ENCODE peak calls at places on chromosomes 2 and 18, in six cellular contexts. H is K562, U is A549, K is endothelial cell of umbilical vein, F is GM12878, I is HepG2. A is an unnamed sample.

GRCh38 chr2:56040189-56040588 is 116.6 kb upstream of the EFEMP1 start:
- DNase-seq in H (no peak), U (no peak), F (no peak), K (no peak), I (no peak), A (no peak)

GRCh38 chr2:237227190-237227988 is 141.7 kb downstream of the COPS8 start:
- DNase-seq in F (no peak), U (peak), I (no peak), H (no peak), K (peak), A (peak)

GRCh38 chr2:234533631-234534030 is 36.8 kb upstream of the ARL4C start:
- DNase-seq in F (no peak), K (no peak), H (no peak), I (no peak), U (no peak), A (no peak)

GRCh38 chr18:49846263-49846662 is 32.9 kb upstream of the ACAA2 start:
- DNase-seq in F (no peak), K (no peak), H (no peak), I (no peak), U (no peak), A (no peak)

GRCh38 chr2:22329097-22329716 is 1055.8 kb upstream of the KLHL29 start:
- DNase-seq in I (no peak), H (no peak), U (no peak), K (no peak), F (no peak), A (no peak)

GRCh38 chr2:207778298-207778882 is 8.7 kb upstream of the FZD5 start:
- DNase-seq in H (no peak), U (no peak), I (no peak), F (no peak), K (no peak), A (no peak)

GRCh38 chr2:172461591-172462392 is 34.4 kb downstream of the ITGA6 start:
- DNase-seq in F (no peak), K (peak), H (peak), I (peak), U (peak), A (peak)

GRCh38 chr2:109607766-109608165 is 6.0 kb downstream of the SEPTIN10 start:
- DNase-seq in H (no peak), K (peak), I (no peak), F (no peak), U (no peak), A (no peak)

GRCh38 chr18:28147674-28148171 is 29.2 kb downstream of the CDH2 start:
- DNase-seq in F (no peak), K (peak), I (peak), U (peak), H (no peak), A (peak)

GRCh38 chr2:23028106-23028505 is 356.9 kb upstream of the KLHL29 start:
- DNase-seq in F (no peak), I (peak), K (no peak), U (no peak), H (no peak), A (no peak)

GRCh38 chr2:240599141-240599583 is 12.6 kb downstream of the CAPN10 start:
- DNase-seq in U (no peak), I (no peak), F (no peak), H (no peak), K (no peak), A (no peak)

GRCh38 chr18:38750786-38751185 is 1185.2 kb upstream of the CELF4 start:
- DNase-seq in I (no peak), U (no peak), K (no peak), H (no peak), F (no peak), A (no peak)

GRCh38 chr2:236047176-236047575 is 121.0 kb downstream of the GBX2 start:
- DNase-seq in U (no peak), F (no peak), H (no peak), K (no peak), I (no peak), A (no peak)
- TF ChIP-seq MYC in U (no peak), F (no peak), H (no peak), K (no peak), I (no peak), A (no peak)

DNA sequence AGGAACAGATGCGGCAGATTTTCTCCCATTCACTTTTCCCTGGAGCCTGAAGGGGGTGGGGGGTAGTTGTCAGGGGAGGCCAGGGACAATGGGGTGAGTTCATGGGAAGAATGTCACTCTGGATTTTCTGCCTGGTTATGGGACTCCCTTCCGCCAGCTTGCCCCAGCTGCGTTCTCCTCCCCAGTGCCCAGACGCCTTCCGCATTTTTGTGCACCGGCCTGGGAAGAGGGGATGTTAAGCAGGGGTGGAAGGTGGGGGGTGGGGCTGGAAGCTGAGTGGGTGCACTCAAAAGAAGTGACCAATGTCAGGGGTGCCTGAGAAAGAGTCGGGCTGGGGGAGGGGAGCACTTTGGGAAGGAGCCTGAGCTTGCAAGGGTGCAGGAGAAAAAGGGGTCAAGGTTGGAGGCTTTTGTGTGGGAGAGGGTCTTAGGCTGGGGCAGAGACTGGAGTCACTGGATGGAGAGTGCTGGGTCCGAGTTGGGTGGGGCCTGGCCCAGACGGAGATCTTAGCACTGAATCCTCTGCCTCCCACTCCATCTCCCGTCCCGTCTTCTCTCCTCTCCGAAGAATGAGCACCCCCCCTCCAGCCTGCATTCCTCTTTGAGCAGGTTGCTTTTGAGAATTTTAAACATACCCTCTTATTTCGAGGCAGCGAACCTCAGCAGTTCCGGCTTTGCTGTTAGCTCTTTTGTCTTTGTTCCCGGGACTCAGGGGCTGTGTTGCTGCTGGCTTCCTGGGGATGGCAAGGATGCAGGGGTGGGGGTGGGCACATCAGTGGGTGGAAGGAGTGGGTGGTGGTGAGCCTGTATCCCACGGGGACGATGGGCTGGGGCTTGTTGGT is 2.7 kb downstream of the IGFBP2 start:
- DNase-seq in U (no peak), I (no peak), F (no peak), K (no peak), H (no peak), A (no peak)
- TF ChIP-seq MAX in U (no peak), I (no peak), F (no peak), K (no peak), H (no peak), A (no peak)

GRCh38 chr2:205743982-205744644 is 61.8 kb downstream of the NRP2 start:
- DNase-seq in I (no peak), U (no peak), K (no peak), H (no peak), F (no peak), A (no peak)

GRCh38 chr2:205743137-205743536 is 60.8 kb downstream of the NRP2 start:
- DNase-seq in F (no peak), H (no peak), I (no peak), U (no peak), K (no peak), A (no peak)

GRCh38 chr2:205740381-205740780 is 58.1 kb downstream of the NRP2 start:
- DNase-seq in H (no peak), I (no peak), K (no peak), F (no peak), U (no peak), A (no peak)

GRCh38 chr2:205739618-205740017 is 57.3 kb downstream of the NRP2 start:
- DNase-seq in F (no peak), I (no peak), U (no peak), K (no peak), H (no peak), A (no peak)

GRCh38 chr2:205741256-205741978 is 59.1 kb downstream of the NRP2 start:
- DNase-seq in H (no peak), K (no peak), F (no peak), I (no peak), U (no peak), A (peak)
- H3K4me3 ChIP-seq in H (no peak), K (no peak), F (no peak), I (no peak), U (no peak), A (no peak)

GRCh38 chr2:75606851-75607798 is 39.5 kb upstream of the MRPL19 start:
- DNase-seq in U (no peak), I (no peak), F (no peak), K (peak), H (no peak), A (peak)

GRCh38 chr2:75607988-75608683 is 38.4 kb upstream of the MRPL19 start:
- DNase-seq in H (no peak), K (peak), F (no peak), U (no peak), I (peak), A (no peak)

GRCh38 chr2:75604479-75604878 is 42.1 kb upstream of the MRPL19 start:
- DNase-seq in I (no peak), U (no peak), F (no peak), K (no peak), H (no peak), A (peak)

GRCh38 chr2:75603477-75603876 is 42.7 kb upstream of the EVA1A start:
- DNase-seq in H (no peak), I (no peak), K (no peak), F (no peak), U (no peak), A (no peak)

GRCh38 chr2:75605770-75606535 is 40.6 kb upstream of the MRPL19 start:
- DNase-seq in F (no peak), K (peak), H (no peak), I (peak), U (peak), A (no peak)
- TF ChIP-seq MYC in F (no peak), K (no peak), H (no peak), I (no peak), U (no peak), A (no peak)

GRCh38 chr2:218830526-218831306 is 887 bp downstream of the PRKAG3 start:
- DNase-seq in H (no peak), U (no peak), I (no peak), F (no peak), K (no peak), A (no peak)
- TF ChIP-seq MAX in H (no peak), U (no peak), I (no peak), F (no peak), K (no peak), A (no peak)

A was measured in NB4.